ENCODE peak calls at places on chromosomes 4 and X, in eight cellular contexts. P is activated naive CD8-positive, alpha-beta T cell treated with anti-CD3 and anti-CD28 coated beads, Interleukin-2, amount 50 U/mL, for 16 hours; W is AG09309; Z is astrocyte of the hippocampus; A is hypothalamus; I is NCI-H69; T is choroid plexus epithelial cell; O is NCI-H748 treated with DMSO at 0.1 percent for 48 hours. X is an unnamed sample.
A peak's percentile ranks its signal among the peaks of the same experiment; 100 is the strongest.

GRCh38 chr4:169815606-169816005 is 57.9 kb upstream of the HPF1 start:
- DNase-seq in O (no peak), P (no peak), W (no peak), A (no peak), T (peak; percentile 6), Z (peak; percentile 20), I (no peak), X (no peak)

GRCh38 chrX:23864719-23865349 is 42.9 kb downstream of the APOO start:
- DNase-seq in W (no peak), O (no peak), I (peak; percentile 58), A (no peak), P (no peak), Z (no peak), T (no peak), X (no peak)

GRCh38 chrX:45803383-45803921 is 602.8 kb upstream of the DIPK2B start:
- DNase-seq in Z (peak; percentile 76), P (no peak), I (no peak), W (peak; percentile 86), T (peak; percentile 85), A (no peak), O (no peak), X (no peak)

GRCh38 chr4:105859233-105859632 is 36.0 kb upstream of the NPNT start:
- DNase-seq in T (peak; percentile 83), Z (peak; percentile 56), I (no peak), A (no peak), W (peak; percentile 33), P (no peak), O (no peak), X (no peak)

GRCh38 chrX:52216541-52216940 is 31.9 kb downstream of the MAGED4 start:
- DNase-seq in T (no peak), A (no peak), P (no peak), Z (no peak), W (no peak), I (no peak), O (no peak), X (no peak)

GRCh38 chrX:37666516-37666915 is 19.1 kb upstream of the XK start:
- DNase-seq in I (no peak), P (no peak), O (no peak), A (no peak), Z (no peak), T (peak; percentile 11), W (no peak), X (no peak)

GRCh38 chr4:96170198-96170597 is 330.3 kb downstream of the PDHA2 start:
- DNase-seq in Z (no peak), T (no peak), A (no peak), P (no peak), I (no peak), O (peak; percentile 31), W (no peak), X (no peak)

GRCh38 chr4:152188801-152189200 is 347.1 kb downstream of the FBXW7 start:
- DNase-seq in O (no peak), W (no peak), I (no peak), A (no peak), P (no peak), T (no peak), Z (no peak), X (no peak)

GRCh38 chrX:72272868-72273267 is 4.2 kb downstream of the RPS4X start:
- DNase-seq in Z (peak; percentile 59), I (peak; percentile 5), T (peak; percentile 65), P (no peak), A (no peak), W (no peak), O (no peak), X (no peak)

GRCh38 chr4:87498446-87498900 is 30.7 kb downstream of the SPARCL1 start:
- DNase-seq in T (no peak), W (peak; percentile 28), O (no peak), P (no peak), Z (no peak), A (no peak), I (peak; percentile 33), X (no peak)

X was measured in activated CD8-positive, alpha-beta memory T cell treated with anti-CD3 and anti-CD28 coated beads for 48 hours.